ENCODE peak calls at places on chromosomes 4 and X, in four cellular contexts. One of them, this sample, is unnamed.

GRCh38 chr4:8723222-8723980 is 130.8 kb downstream of the CPZ start:
- DNase-seq in H1: peak; percentile 33
- DNase-seq in HepG2: no peak
- DNase-seq in GM12878: no peak
- DNase-seq in this sample: no peak

GRCh38 chrX:44951572-44952067 is 78.6 kb downstream of the KDM6A start:
- DNase-seq in H1: no peak
- DNase-seq in HepG2: no peak
- DNase-seq in GM12878: no peak
- DNase-seq in this sample: no peak

GRCh38 chrX:43971966-43972961 is 926 bp downstream of the NDP start:
- DNase-seq in H1: no peak
- DNase-seq in HepG2: no peak
- DNase-seq in GM12878: no peak
- DNase-seq in this sample: no peak

GRCh38 chr4:13484749-13485345 is 707 bp upstream of the RAB28 start:
- DNase-seq in H1: no peak
- DNase-seq in HepG2: peak; percentile 7
- DNase-seq in GM12878: no peak
- DNase-seq in this sample: no peak

GRCh38 chrX:41265615-41266014 is 68.3 kb upstream of the DDX3X start:
- DNase-seq in H1: no peak
- DNase-seq in HepG2: no peak
- DNase-seq in GM12878: no peak
- DNase-seq in this sample: no peak

GRCh38 chr4:79284893-79285292 is 41.0 kb downstream of the NAA11 start:
- DNase-seq in H1: no peak
- DNase-seq in HepG2: no peak
- DNase-seq in GM12878: no peak
- DNase-seq in this sample: no peak

GRCh38 chr4:104494822-104495559 is at the start of gene CXXC4:
- DNase-seq in H1: peak; percentile 70
- DNase-seq in HepG2: peak; percentile 10
- DNase-seq in GM12878: no peak
- DNase-seq in this sample: no peak

GRCh38 chrX:35374116-35374515 is 424.0 kb upstream of the MAGEB16 start:
- DNase-seq in H1: no peak
- DNase-seq in HepG2: no peak
- DNase-seq in GM12878: no peak
- DNase-seq in this sample: no peak

GRCh38 chr4:85613901-85614300 is 139.0 kb downstream of the ARHGAP24 start:
- DNase-seq in H1: no peak
- DNase-seq in HepG2: no peak
- DNase-seq in GM12878: no peak
- DNase-seq in this sample: no peak

GRCh38 chr4:10054571-10055041 is 33.3 kb upstream of the SLC2A9 start:
- DNase-seq in H1: peak; percentile 7
- DNase-seq in HepG2: peak; percentile 48
- DNase-seq in GM12878: no peak
- DNase-seq in this sample: no peak

GRCh38 chr4:16626945-16627344 is 271.5 kb downstream of the LDB2 start:
- DNase-seq in H1: no peak
- DNase-seq in HepG2: no peak
- DNase-seq in GM12878: no peak
- DNase-seq in this sample: no peak

GRCh38 chr4:60682901-60683300 is 517.2 kb upstream of the ADGRL3 start:
- DNase-seq in H1: no peak
- DNase-seq in HepG2: no peak
- DNase-seq in GM12878: no peak
- DNase-seq in this sample: no peak

GRCh38 chrX:23792861-23793553 is 10.0 kb downstream of the SAT1 start:
- DNase-seq in H1: no peak
- DNase-seq in HepG2: no peak
- DNase-seq in GM12878: no peak
- DNase-seq in this sample: no peak

GRCh38 chrX:121581885-121582284 is 534.5 kb downstream of the GLUD2 start:
- DNase-seq in H1: no peak
- DNase-seq in HepG2: no peak
- DNase-seq in GM12878: no peak
- DNase-seq in this sample: no peak
- TF ChIP-seq SUZ12 in H1: no peak
- TF ChIP-seq SUZ12 in HepG2: no peak
- TF ChIP-seq SUZ12 in GM12878: no peak
- TF ChIP-seq SUZ12 in this sample: no peak

GRCh38 chr4:77003400-77003799 is 53.8 kb downstream of the SEPTIN11 start:
- DNase-seq in H1: no peak
- DNase-seq in HepG2: no peak
- DNase-seq in GM12878: no peak
- DNase-seq in this sample: no peak
- H3K4me1 ChIP-seq in H1: peaks cover 12% of the 10 kb centered on the region
- H3K4me1 ChIP-seq in HepG2: no peaks in the 10 kb centered on the region
- H3K4me1 ChIP-seq in GM12878: peaks cover 13% of the 10 kb centered on the region
- H3K4me1 ChIP-seq in this sample: peaks cover 4% of the 10 kb centered on the region

GRCh38 chrX:14758029-14758491 is 114.8 kb downstream of the FANCB start:
- DNase-seq in H1: no peak
- DNase-seq in HepG2: peak; percentile 82
- DNase-seq in GM12878: no peak
- DNase-seq in this sample: no peak

GRCh38 chrX:14753436-14753835 is 119.4 kb downstream of the FANCB start:
- DNase-seq in H1: no peak
- DNase-seq in HepG2: no peak
- DNase-seq in GM12878: no peak
- DNase-seq in this sample: no peak
- TF ChIP-seq SUZ12 in H1: no peak
- TF ChIP-seq SUZ12 in HepG2: no peak
- TF ChIP-seq SUZ12 in GM12878: no peak
- TF ChIP-seq SUZ12 in this sample: no peak

DNA sequence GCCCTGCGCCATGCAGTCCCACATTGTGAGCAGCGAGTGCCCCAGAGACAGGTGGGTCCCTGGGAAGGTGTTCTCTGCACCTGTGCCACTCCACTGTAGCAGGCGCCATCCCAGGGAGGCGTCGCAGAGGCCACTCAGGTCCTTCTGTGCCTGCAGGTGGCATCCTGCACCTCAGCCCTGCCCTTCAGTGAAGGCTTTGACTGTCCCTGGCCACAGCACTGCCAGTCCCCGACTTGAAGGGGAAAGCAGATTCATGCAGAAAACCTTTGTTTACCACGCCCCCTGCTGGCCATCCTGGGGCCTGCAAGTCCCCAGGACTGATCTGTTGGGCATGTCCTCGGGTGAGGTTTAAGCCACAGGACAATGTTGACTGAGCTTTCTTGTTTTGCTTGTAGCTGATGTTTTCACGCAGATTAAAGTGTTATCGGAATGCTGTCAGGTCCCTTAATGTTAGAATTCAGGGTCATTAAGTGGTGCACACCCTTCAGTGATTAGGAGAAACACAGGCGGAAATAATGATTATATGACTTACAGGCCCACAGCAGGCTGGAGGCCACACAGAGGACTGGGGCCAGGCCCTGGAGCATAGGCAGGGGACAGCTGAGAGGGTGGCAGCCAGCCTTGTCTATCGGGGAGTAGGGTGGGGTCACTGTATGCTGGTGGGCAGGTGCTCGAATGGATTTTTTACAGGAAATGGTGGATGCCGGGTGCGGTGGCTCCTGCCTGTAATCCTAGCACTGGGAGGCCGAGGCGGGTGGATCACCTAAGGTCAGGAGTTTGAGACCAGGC is 5.0 kb downstream of the TACC3 start:
- DNase-seq in H1: peak; percentile 99
- DNase-seq in HepG2: peak; percentile 82
- DNase-seq in GM12878: peak; percentile 45
- DNase-seq in this sample: peak; percentile 81
- H3K4me1 ChIP-seq in H1: peaks cover 5% of the 10 kb centered on the region
- H3K4me1 ChIP-seq in HepG2: peaks cover 32% of the 10 kb centered on the region
- H3K4me1 ChIP-seq in GM12878: peaks cover 18% of the 10 kb centered on the region
- H3K4me1 ChIP-seq in this sample: peaks cover 21% of the 10 kb centered on the region

GRCh38 chr4:15466596-15466995 is 3.1 kb upstream of the CC2D2A start:
- DNase-seq in H1: no peak
- DNase-seq in HepG2: no peak
- DNase-seq in GM12878: no peak
- DNase-seq in this sample: no peak

GRCh38 chr4:15470149-15470520 is 453 bp downstream of the CC2D2A start:
- DNase-seq in H1: no peak
- DNase-seq in HepG2: no peak
- DNase-seq in GM12878: no peak
- DNase-seq in this sample: no peak

DNA sequence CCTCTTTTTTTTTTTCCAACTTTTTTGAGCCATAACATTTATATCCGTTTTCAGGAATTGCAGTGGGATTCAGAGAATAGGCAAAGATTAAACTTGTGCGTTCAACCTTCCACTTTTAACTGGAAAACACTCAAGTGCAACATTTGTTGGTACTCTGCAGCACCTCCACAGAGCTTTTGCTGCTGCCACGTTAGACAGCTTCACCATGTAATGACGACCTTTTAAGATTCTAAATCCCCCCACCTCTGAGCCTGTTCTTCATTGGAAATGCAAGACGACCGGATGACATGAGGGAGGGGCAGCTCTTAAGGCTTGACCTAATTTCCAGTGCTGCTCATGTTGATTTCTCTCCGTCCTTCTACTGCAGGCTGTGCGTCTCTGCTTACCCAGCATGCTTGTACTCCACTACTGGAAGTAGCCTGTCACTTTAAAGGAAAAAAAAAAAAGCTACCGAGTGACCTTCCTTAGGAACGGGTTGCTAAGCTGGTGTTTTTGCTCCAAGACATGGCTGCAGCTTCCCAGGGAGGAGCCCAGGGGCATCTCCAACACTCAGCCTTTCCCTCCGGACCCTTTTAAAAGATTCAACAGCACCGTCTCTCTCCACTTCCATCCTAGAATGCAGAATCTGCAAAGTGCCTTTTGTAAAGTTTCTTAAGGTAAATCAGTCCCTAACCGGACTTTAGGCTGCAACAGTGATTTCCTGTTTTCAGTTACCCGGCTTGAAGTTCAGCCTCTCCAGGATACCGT is at the start of gene CC2D2A:
- DNase-seq in H1: no peak
- DNase-seq in HepG2: no peak
- DNase-seq in GM12878: no peak
- DNase-seq in this sample: peak; percentile 46
- TF ChIP-seq SUZ12 in H1: no peak
- TF ChIP-seq SUZ12 in HepG2: no peak
- TF ChIP-seq SUZ12 in GM12878: no peak
- TF ChIP-seq SUZ12 in this sample: no peak

GRCh38 chr4:38695844-38696243 is 31.8 kb downstream of the KLF3 start:
- DNase-seq in H1: no peak
- DNase-seq in HepG2: no peak
- DNase-seq in GM12878: no peak
- DNase-seq in this sample: no peak

GRCh38 chr4:38691251-38692008 is 27.4 kb downstream of the KLF3 start:
- DNase-seq in H1: no peak
- DNase-seq in HepG2: no peak
- DNase-seq in GM12878: no peak
- DNase-seq in this sample: no peak

GRCh38 chr4:38694330-38694729 is 30.3 kb downstream of the KLF3 start:
- DNase-seq in H1: no peak
- DNase-seq in HepG2: no peak
- DNase-seq in GM12878: no peak
- DNase-seq in this sample: no peak

GRCh38 chr4:38693531-38693930 is 29.5 kb downstream of the KLF3 start:
- DNase-seq in H1: no peak
- DNase-seq in HepG2: no peak
- DNase-seq in GM12878: no peak
- DNase-seq in this sample: no peak

GRCh38 chr4:38692421-38692820 is 28.4 kb downstream of the KLF3 start:
- DNase-seq in H1: no peak
- DNase-seq in HepG2: no peak
- DNase-seq in GM12878: no peak
- DNase-seq in this sample: no peak
- H3K4me1 ChIP-seq in H1: no peaks in the 10 kb centered on the region
- H3K4me1 ChIP-seq in HepG2: no peaks in the 10 kb centered on the region
- H3K4me1 ChIP-seq in GM12878: no peaks in the 10 kb centered on the region
- H3K4me1 ChIP-seq in this sample: no peaks in the 10 kb centered on the region

GRCh38 chr4:75289843-75290616 is 224.2 kb downstream of the RCHY1 start:
- DNase-seq in H1: peak; percentile 52
- DNase-seq in HepG2: peak; percentile 20
- DNase-seq in GM12878: peak; percentile 23
- DNase-seq in this sample: peak; percentile 28
- TF ChIP-seq SUZ12 in H1: no peak
- TF ChIP-seq SUZ12 in HepG2: no peak
- TF ChIP-seq SUZ12 in GM12878: no peak
- TF ChIP-seq SUZ12 in this sample: no peak

DNA sequence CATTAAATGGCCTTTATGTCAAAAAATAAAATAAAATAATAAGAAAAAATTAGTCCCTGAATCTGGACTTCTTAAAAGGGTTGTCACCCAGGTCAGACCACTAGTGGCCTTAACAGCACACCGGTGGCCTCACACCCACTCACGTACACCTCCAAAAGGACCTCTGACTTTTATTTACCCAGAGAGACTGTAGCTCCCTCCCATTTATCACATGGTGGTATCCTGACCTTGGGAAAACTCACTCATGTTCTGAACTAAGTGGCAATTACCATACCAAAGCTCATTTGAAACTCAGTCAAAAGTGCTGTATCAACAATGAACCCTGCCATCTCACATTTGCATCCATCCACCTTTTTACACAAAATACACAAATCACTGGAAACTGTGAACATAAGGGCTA is 53.1 kb upstream of the MAP3K15 start:
- DNase-seq in H1: no peak
- DNase-seq in HepG2: peak; percentile 19
- DNase-seq in GM12878: no peak
- DNase-seq in this sample: no peak
- H3K4me1 ChIP-seq in H1: no peaks in the 10 kb centered on the region
- H3K4me1 ChIP-seq in HepG2: peaks cover 53% of the 10 kb centered on the region
- H3K4me1 ChIP-seq in GM12878: peaks cover 18% of the 10 kb centered on the region
- H3K4me1 ChIP-seq in this sample: no peaks in the 10 kb centered on the region